ENCODE peak calls at places on chromosomes 2 and 18, in nine cellular contexts. S is heart left ventricle, R is transverse colon, W is A549, U is uterus, D is IMR-90, F is testis, P is H1, C is upper lobe of left lung. Z is an unnamed sample.

GRCh38 chr18:55489742-55490055 is 98.3 kb downstream of the TCF4 start:
- DNase-seq in S (no peak), R (no peak), W (no peak), U (no peak), D (peak; percentile 55), F (no peak), P (no peak), C (no peak), Z (no peak)

GRCh38 chr2:30865892-30866681 is 58.8 kb upstream of the CAPN13 start:
- DNase-seq in S (no peak), R (no peak), W (no peak), U (no peak), D (no peak), F (no peak), P (no peak), C (no peak), Z (no peak)

GRCh38 chr2:158979775-158980174 is 11.3 kb downstream of the TANC1 start:
- DNase-seq in S (no peak), R (no peak), W (no peak), U (no peak), D (peak; percentile 43), F (no peak), P (no peak), C (no peak), Z (no peak)

GRCh38 chr2:64807417-64807816 is 153.7 kb upstream of the SERTAD2 start:
- DNase-seq in S (no peak), R (no peak), W (peak; percentile 41), U (no peak), D (peak; percentile 100), F (no peak), P (no peak), C (peak; percentile 70), Z (no peak)

GRCh38 chr2:126306539-126306938 is 349.4 kb upstream of the GYPC start:
- DNase-seq in S (no peak), R (no peak), W (no peak), U (no peak), D (no peak), F (no peak), P (no peak), C (no peak), Z (no peak)

GRCh38 chr2:30730736-30731135 is 76.5 kb downstream of the CAPN13 start:
- DNase-seq in S (no peak), R (no peak), W (no peak), U (no peak), D (no peak), F (no peak), P (no peak), C (no peak), Z (no peak)

GRCh38 chr2:48444404-48444803 is 85.5 kb upstream of the STON1 start:
- DNase-seq in S (no peak), R (no peak), W (no peak), U (no peak), D (no peak), F (no peak), P (no peak), C (no peak), Z (peak; percentile 64)

GRCh38 chr2:47904903-47905453 is 1.3 kb downstream of the FBXO11 start:
- DNase-seq in S (peak; percentile 45), R (peak; percentile 44), W (peak; percentile 17), U (peak; percentile 34), D (no peak), F (peak; percentile 58), P (no peak), C (peak; percentile 37), Z (peak; percentile 37)

DNA sequence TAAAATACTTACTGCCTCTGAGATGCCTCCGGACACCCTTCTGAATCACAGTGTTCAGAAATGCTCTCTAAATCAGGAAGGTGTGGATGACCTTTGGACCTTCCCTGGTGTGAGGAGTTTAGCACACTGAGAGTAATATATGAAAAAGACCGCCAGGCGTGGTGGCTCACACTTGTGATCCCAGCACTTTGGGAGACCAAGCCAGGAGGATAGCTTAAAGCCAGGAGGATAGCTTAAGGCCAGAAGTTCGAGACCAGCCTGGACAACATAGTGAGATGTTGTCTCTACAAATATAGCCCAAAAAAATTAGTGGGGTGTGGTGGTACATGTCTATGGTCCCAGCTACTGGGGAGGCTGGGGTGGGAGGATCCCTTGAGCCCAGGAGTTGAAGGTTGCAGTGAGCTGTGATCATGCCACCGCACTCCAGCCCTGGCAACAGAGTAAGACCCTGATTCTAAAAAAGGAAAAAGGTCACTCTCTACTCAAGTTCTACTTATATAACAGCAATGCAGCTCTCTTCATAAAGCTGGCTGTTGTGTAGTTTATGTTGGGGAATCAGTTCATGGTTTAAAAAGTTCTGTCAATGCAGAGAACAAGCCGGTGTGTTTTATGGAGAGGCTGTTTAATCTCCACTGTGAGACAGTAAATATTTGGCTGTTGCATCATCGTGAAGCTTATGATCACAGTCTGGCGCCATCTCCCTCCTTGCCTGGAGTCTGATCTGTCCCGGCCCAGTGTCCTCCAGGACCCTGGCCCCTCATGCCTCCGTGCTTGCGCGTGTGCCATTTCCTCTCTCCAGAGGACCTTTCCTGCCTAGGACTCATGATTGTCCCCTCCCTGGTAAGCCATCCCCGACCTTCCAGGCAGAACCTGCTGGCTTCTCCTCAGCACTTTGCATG is 184.5 kb downstream of the FAM210A start:
- DNase-seq in S (no peak), R (peak; percentile 74), W (peak; percentile 4), U (peak; percentile 69), D (no peak), F (no peak), P (no peak), C (no peak), Z (no peak)
- TF ChIP-seq POLR2A in S (no peak), R (no peak), W (no peak), U (no peak), D (no peak), F (no peak), P (no peak), C (no peak), Z (no peak)

DNA sequence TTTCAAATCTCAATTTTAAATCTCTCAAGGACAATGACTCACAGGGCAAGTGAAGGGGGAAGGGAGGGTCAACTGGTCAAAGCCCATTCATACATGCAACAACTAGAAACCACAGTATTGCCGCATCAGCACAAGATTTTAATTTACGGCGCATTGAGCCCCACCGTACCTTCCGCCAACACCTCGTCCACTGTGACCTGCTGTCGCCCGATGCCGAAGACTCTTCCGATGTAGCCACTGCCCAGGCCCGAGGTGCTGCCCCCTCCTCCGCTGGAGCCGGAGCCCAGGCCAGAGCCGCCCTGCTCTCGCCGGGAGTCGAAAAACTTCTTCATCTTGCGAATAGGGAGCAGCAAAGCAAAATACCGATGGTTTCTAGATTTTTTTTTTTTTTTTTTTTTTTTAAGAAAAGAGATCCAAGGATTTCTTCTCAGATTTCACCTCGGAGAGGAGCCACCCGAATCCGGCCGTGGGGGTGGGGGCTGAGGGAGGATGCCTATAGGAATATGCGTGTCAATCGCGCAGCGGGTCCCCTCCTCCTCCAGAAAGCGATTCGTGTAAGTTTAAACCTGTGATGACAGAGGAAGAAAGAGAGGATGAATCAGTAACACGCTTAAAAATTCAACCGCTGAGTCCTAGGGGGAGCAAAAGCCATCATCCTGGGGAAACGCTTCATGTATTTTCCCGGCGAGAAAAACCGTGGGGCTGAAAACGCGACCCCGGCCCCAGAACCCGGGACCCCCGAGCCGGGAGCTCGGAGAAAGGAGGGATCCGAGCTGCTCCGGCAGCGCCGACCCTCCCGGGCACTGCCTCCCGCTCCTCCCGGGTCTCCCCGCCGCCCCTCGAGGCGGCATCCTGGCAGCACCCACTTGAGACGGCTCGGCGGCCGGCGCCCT is 584 bp downstream of the AAK1 start:
- DNase-seq in S (peak; percentile 46), R (peak; percentile 43), W (peak; percentile 58), U (peak; percentile 43), D (peak; percentile 85), F (peak; percentile 59), P (no peak), C (peak; percentile 68), Z (peak; percentile 62)
- TF ChIP-seq POLR2A in S (no peak), R (no peak), W (no peak), U (no peak), D (no peak), F (no peak), P (no peak), C (peak; percentile 72), Z (peak; percentile 48)

GRCh38 chr18:49561127-49561376 is 805 bp upstream of the LIPG start:
- DNase-seq in S (no peak), R (no peak), W (no peak), U (no peak), D (no peak), F (peak; percentile 36), P (no peak), C (no peak), Z (no peak)

GRCh38 chr18:49560277-49561126 is 1.4 kb upstream of the LIPG start:
- DNase-seq in S (no peak), R (peak; percentile 56), W (no peak), U (no peak), D (no peak), F (peak; percentile 49), P (no peak), C (no peak), Z (peak; percentile 93)

GRCh38 chr18:49563130-49563540 is 1.3 kb downstream of the LIPG start:
- DNase-seq in S (no peak), R (no peak), W (no peak), U (no peak), D (no peak), F (peak; percentile 23), P (no peak), C (no peak), Z (no peak)

GRCh38 chr18:49562481-49563129 is 748 bp downstream of the LIPG start:
- DNase-seq in S (peak; percentile 8), R (peak; percentile 18), W (no peak), U (no peak), D (no peak), F (peak; percentile 59), P (no peak), C (peak; percentile 37), Z (peak; percentile 43)

DNA sequence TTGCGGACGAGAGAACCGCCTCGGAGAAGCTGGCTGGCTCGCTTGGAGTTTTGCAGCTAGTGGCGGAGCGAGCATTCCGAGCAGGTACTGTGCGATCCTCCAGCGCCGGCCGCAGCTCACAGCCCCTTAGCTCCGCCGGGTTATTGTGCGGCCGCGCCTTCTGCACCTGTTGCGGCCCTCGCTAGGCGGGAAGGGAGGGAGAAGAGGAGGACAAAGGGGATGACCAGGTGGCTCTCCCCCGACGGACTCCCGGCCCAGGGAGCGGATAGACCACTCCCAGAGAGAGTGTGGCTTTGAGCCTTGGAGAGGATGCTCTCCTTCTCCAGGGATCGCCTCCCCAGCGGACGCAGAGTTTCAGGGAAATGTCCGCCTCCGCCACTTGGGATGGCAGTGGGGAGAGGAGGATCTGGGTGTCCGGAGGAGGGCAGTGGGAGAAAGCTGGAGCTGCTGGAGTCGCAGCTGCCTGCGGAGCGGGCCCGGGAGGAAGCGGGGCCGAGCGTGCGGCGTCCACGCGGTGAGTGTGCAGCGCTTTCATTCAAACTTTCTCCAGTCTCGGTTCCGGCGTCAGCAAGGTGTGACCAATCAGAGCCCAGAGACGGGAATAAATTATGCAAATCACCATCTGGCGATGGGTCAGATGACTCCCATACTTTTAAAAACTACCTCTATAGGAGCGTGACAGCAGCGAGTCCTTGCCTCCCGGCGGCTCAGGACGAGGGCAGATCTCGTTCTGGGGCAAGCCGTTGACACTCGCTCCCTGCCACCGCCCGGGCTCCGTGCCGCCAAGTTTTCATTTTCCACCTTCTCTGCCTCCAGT is at the start of gene LIPG:
- DNase-seq in S (peak; percentile 10), R (peak; percentile 85), W (peak; percentile 36), U (no peak), D (peak; percentile 50), F (peak; percentile 85), P (peak; percentile 53), C (peak; percentile 64), Z (peak; percentile 88)
- TF ChIP-seq POLR2A in S (no peak), R (peak; percentile 85), W (no peak), U (no peak), D (no peak), F (no peak), P (peak; percentile 89), C (no peak), Z (peak; percentile 65)

DNA sequence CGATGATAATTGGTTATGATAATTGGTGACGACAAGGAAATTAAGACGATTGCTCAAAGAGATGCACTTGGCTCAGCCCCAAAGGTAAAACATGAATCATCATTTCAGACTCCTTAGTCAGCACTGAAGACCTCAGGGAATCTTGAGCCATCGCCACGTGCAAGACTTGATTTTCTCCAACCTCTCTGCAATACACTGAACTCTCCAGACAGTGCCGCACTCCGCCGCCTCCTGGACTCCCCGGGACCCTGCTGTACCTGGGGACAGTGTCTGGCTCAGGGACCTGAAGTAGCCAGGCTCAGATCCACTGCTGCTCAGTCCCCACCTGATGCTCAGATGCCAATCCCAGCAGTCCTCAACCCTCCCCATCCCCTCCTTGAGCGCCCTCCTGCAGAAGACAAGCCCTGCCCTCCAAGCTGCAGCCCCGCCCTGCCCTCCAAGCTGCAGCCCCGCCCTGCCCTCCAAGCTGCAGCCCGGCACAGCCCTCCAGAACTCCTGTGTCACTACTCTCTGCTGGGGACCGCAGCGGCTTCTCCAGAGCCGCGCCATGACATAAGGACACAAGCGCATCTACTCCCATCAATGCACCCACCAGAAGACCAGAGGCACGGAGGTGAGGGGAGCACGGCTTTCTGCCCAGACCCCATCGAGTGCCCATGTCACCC is 1.1 kb downstream of the TMEM18 start:
- DNase-seq in S (no peak), R (peak; percentile 46), W (peak; percentile 50), U (peak; percentile 73), D (peak; percentile 91), F (peak; percentile 69), P (peak; percentile 66), C (no peak), Z (peak; percentile 30)
- TF ChIP-seq POLR2A in S (no peak), R (no peak), W (no peak), U (peak; percentile 15), D (no peak), F (no peak), P (no peak), C (no peak), Z (no peak)

Z was measured in thyroid gland.